ENCODE peak calls at places on chromosome 11, in four cellular contexts. One of them, this sample, is unnamed.

GRCh38 chr11:10899542-10899830 is 41.6 kb upstream of the ZBED5 start:
- DNase-seq in H9: no peak
- DNase-seq in mesendoderm: no peak
- DNase-seq in H1: no peak
- DNase-seq in this sample: no peak

GRCh38 chr11:8249482-8249881 is 14.2 kb downstream of the LMO1 start:
- DNase-seq in H9: no peak
- DNase-seq in mesendoderm: no peak
- DNase-seq in H1: no peak
- DNase-seq in this sample: no peak

GRCh38 chr11:128881221-128881620 is 9.9 kb upstream of the KCNJ5 start:
- DNase-seq in H9: no peak
- DNase-seq in mesendoderm: no peak
- DNase-seq in H1: no peak
- DNase-seq in this sample: no peak

GRCh38 chr11:38547464-38547863 is 1949.4 kb upstream of the RAG2 start:
- DNase-seq in H9: no peak
- DNase-seq in mesendoderm: no peak
- DNase-seq in H1: no peak
- DNase-seq in this sample: no peak

GRCh38 chr11:16211407-16211806 is 144.9 kb downstream of the SOX6 start:
- DNase-seq in H9: no peak
- DNase-seq in mesendoderm: peak; percentile 50
- DNase-seq in H1: no peak
- DNase-seq in this sample: no peak

GRCh38 chr11:74755395-74755995 is 6.8 kb downstream of the RNF169 start:
- DNase-seq in H9: no peak
- DNase-seq in mesendoderm: peak; percentile 82
- DNase-seq in H1: no peak
- DNase-seq in this sample: peak; percentile 4

GRCh38 chr11:120134106-120134930 is 3.6 kb downstream of the TRIM29 start:
- DNase-seq in H9: peak; percentile 18
- DNase-seq in mesendoderm: no peak
- DNase-seq in H1: peak; percentile 26
- DNase-seq in this sample: no peak

GRCh38 chr11:74321487-74322188 is 10.2 kb upstream of the P4HA3 start:
- DNase-seq in H9: no peak
- DNase-seq in mesendoderm: peak; percentile 46
- DNase-seq in H1: peak; percentile 58
- DNase-seq in this sample: peak; percentile 65

GRCh38 chr11:129911298-129911697 is 15.9 kb upstream of the NFRKB start:
- DNase-seq in H9: no peak
- DNase-seq in mesendoderm: no peak
- DNase-seq in H1: no peak
- DNase-seq in this sample: peak; percentile 63

GRCh38 chr11:89498845-89499448 is 7.8 kb upstream of the NOX4 start:
- DNase-seq in H9: peak; percentile 27
- DNase-seq in mesendoderm: peak; percentile 39
- DNase-seq in H1: no peak
- DNase-seq in this sample: no peak

DNA sequence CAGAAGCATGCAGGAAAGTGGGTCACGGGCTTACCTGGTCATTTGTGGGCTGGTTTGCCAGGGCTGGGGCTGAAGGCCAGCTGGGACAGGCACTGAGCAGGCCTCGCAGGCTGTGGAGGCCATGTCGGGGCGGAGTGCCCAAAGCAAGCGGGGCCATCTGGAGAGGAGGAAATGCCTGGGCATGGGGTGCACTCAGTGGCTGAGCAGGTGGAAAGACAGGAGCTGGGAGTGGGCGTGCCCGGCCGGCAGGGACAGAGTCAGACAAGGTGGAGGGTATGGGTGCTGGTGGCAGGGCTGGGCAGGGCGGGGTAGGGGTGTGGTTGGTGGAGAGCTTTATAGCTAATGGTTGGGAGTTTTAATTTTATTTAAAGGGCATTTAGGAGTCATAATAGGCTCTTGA is 27.4 kb downstream of the DAGLA start:
- DNase-seq in H9: no peak
- DNase-seq in mesendoderm: no peak
- DNase-seq in H1: no peak
- DNase-seq in this sample: no peak
- H2AK5ac ChIP-seq in H9: no peak overlapping the region
- H2AK5ac ChIP-seq in mesendoderm: no peak overlapping the region
- H2AK5ac ChIP-seq in H1: no peak overlapping the region
- H2AK5ac ChIP-seq in this sample: no peak overlapping the region

DNA sequence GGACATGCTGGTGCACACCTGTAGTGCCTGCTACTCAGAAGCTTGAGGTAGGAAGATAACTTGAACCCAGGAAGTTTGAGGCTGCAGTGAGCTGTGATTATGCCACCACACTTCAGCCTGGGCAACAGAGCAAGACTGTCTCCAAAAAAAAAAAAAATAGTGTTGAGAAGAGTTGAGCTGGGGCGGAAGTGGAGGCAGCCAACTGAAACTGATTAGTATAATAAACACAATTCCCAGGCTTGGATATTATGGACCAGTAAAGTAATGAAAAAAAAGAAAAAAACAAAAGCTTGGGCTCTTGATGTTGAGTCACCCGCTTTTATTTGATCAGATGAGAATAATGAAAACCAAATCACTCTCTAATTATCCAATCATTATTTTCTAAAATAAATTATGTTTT is 21.0 kb downstream of the LDLRAD3 start:
- DNase-seq in H9: no peak
- DNase-seq in mesendoderm: no peak
- DNase-seq in H1: no peak
- DNase-seq in this sample: no peak
- H4K5ac ChIP-seq in H9: no peak overlapping the region
- H4K5ac ChIP-seq in mesendoderm: no peak overlapping the region
- H4K5ac ChIP-seq in H1: no peak overlapping the region
- H4K5ac ChIP-seq in this sample: no peak overlapping the region

GRCh38 chr11:64378335-64378884 is 19.4 kb downstream of the RPS6KA4 start:
- DNase-seq in H9: no peak
- DNase-seq in mesendoderm: no peak
- DNase-seq in H1: no peak
- DNase-seq in this sample: no peak
- H2AK5ac ChIP-seq in H9: no peak overlapping the region
- H2AK5ac ChIP-seq in mesendoderm: no peak overlapping the region
- H2AK5ac ChIP-seq in H1: no peak overlapping the region
- H2AK5ac ChIP-seq in this sample: no peak overlapping the region

DNA sequence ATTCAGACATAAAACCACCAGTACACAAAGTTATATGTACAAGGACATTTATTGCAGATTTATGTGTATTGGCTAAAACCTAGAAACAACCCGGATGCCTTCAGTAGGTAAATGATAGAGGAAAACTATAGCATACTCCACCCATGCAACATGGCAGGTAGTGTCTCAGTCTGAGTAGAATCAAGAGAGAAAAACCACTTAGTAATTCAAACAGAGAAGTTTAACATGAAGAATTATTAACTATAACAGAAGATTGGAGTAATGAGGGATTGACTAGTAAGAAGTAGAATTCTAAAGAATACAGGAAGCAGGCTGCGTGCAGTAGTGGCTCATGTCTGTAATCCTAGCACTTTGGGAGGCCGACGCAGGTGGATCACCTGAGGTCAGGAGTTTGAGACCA is 16.2 kb upstream of the SPTY2D1 start:
- DNase-seq in H9: no peak
- DNase-seq in mesendoderm: no peak
- DNase-seq in H1: no peak
- DNase-seq in this sample: no peak
- H4K5ac ChIP-seq in H9: no peak overlapping the region
- H4K5ac ChIP-seq in mesendoderm: no peak overlapping the region
- H4K5ac ChIP-seq in H1: no peak overlapping the region
- H4K5ac ChIP-seq in this sample: no peak overlapping the region

GRCh38 chr11:94152678-94153065 is 24.0 kb downstream of the PANX1 start:
- DNase-seq in H9: no peak
- DNase-seq in mesendoderm: no peak
- DNase-seq in H1: no peak
- DNase-seq in this sample: no peak
- H2AK5ac ChIP-seq in H9: no peak overlapping the region
- H2AK5ac ChIP-seq in mesendoderm: no peak overlapping the region
- H2AK5ac ChIP-seq in H1: no peak overlapping the region
- H2AK5ac ChIP-seq in this sample: peak overlapping the region; percentile 32

GRCh38 chr11:123745764-123746451 is 4.4 kb upstream of the ZNF202 start:
- DNase-seq in H9: peak; percentile 45
- DNase-seq in mesendoderm: peak; percentile 73
- DNase-seq in H1: no peak
- DNase-seq in this sample: no peak
- H4K5ac ChIP-seq in H9: no peak overlapping the region
- H4K5ac ChIP-seq in mesendoderm: no peak overlapping the region
- H4K5ac ChIP-seq in H1: peak overlapping the region; percentile 49
- H4K5ac ChIP-seq in this sample: no peak overlapping the region

DNA sequence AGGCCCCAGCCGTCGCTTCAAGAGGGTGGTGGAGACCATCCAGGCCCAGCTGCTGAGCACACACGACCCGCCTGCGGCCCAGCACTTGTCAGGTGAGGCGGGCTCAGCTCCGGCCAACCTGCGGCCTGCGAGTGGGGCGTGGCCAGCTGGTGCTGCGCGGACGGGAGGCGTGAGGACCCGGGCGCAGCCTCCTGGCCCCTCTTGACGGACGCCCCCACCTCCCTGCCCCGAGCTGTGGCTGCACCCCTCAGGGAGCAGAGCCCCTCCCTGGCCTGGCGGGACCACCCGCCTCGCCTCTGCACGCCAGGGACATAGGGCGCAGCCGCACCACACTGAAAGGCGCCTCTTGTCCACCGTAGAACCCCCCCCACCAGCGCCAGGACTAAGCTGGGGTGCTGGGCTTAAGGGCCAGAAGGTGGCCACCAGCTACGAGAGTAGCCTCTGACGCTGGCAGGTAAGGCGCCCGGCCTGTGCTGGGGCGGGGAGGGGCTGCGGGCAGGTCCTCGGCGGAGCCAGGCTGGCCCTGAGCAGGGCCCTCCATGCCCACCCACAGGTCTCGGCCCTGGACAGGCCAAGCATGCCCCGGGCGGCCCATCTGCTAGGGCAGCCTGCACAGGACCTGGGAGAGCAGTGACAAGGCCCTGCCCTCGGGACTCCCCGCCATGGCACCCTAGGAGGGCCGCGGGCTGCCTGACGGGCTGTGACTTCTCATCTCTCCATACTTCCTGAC is 29.8 kb downstream of the MOB2 start:
- DNase-seq in H9: no peak
- DNase-seq in mesendoderm: no peak
- DNase-seq in H1: no peak
- DNase-seq in this sample: no peak
- H2AK5ac ChIP-seq in H9: no peak overlapping the region
- H2AK5ac ChIP-seq in mesendoderm: no peak overlapping the region
- H2AK5ac ChIP-seq in H1: no peak overlapping the region
- H2AK5ac ChIP-seq in this sample: no peak overlapping the region

DNA sequence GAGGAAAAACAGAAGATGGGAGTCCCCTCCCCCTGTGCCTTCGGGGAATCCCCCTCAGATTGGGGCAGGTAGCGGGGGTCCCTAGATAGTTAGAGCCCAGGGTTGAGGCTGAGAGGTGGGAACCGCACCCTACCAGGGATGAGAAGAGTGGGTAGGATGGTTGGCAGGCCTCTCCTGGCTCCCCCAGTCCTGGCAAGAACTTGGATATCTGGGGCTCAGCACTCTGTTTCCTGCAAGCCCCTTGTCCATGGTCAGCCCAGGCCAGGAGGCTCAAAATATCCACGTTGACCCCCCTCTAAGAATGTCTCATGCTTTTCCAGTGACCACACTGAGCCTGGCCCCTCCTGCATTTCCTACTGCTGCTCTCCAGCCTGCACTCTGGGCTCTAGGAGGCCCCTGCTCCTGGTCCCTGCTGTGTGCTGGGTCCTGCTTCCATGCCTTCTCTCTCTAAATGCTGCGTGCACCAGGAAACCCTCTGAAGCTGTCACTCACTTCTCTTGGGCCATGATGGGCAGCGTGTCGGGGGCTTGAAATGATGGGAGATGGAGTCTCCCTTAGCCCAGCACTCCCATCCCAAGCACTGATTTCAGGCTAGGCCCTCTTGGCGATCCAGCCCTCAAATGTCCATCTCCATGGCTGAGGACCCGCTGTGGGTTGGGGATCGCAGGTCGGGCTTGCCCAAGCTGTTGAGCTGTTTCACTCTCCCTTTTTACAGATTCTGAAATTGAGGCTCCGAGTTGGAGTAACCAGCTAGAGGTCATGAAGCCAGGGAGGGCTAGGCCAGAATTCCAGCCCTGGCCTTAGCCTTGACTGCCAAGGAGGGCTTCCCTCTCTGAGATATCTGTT is 2.0 kb downstream of the MAP3K11 start:
- DNase-seq in H9: no peak
- DNase-seq in mesendoderm: peak; percentile 36
- DNase-seq in H1: no peak
- DNase-seq in this sample: peak; percentile 26
- H4K5ac ChIP-seq in H9: no peak overlapping the region
- H4K5ac ChIP-seq in mesendoderm: no peak overlapping the region
- H4K5ac ChIP-seq in H1: no peak overlapping the region
- H4K5ac ChIP-seq in this sample: no peak overlapping the region

GRCh38 chr11:64839887-64840782 is 4.3 kb downstream of the CDC42BPG start:
- DNase-seq in H9: no peak
- DNase-seq in mesendoderm: no peak
- DNase-seq in H1: no peak
- DNase-seq in this sample: no peak
- H2AK5ac ChIP-seq in H9: no peak overlapping the region
- H2AK5ac ChIP-seq in mesendoderm: no peak overlapping the region
- H2AK5ac ChIP-seq in H1: no peak overlapping the region
- H2AK5ac ChIP-seq in this sample: no peak overlapping the region

DNA sequence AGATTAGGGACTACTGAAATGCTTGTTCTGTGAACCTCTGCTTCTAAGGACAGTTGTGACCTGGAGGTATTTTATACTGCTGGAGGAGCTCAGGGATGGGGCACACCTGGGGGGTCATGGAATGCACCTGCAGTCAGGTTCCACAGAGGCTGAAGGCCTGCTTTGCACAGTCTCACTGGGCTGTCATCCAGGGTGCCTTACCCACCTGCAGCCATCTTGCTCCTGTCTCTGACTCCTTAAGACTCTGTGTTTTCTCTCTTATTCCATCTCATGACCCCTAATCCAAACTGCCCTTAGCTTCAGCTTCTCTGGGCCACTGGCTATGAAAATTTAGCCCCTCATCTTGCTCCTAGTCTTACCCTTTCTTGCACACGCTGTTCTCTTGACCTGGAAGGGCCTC is 127.0 kb upstream of the SNX19 start:
- DNase-seq in H9: no peak
- DNase-seq in mesendoderm: no peak
- DNase-seq in H1: no peak
- DNase-seq in this sample: no peak
- H4K5ac ChIP-seq in H9: no peak overlapping the region
- H4K5ac ChIP-seq in mesendoderm: no peak overlapping the region
- H4K5ac ChIP-seq in H1: no peak overlapping the region
- H4K5ac ChIP-seq in this sample: no peak overlapping the region

This sample was measured in IMR-90.